ENCODE peak calls at places on chromosomes 3 and 15, in eight cellular contexts. W, R, K, U, Q, S, D and O are unnamed samples.

GRCh38 chr3:48563382-48563918 is at the start of gene UCN2:
- DNase-seq in W (peak), D (no peak), S (peak), K (peak), U (no peak), Q (no peak), R (no peak), O (no peak)

GRCh38 chr3:71064288-71064975 is 519.1 kb downstream of the FOXP1 start:
- DNase-seq in W (peak), Q (peak), K (peak), D (peak), R (no peak), U (no peak), S (peak), O (peak)

GRCh38 chr15:69480932-69481331 is 28.3 kb downstream of the RPLP1 start:
- DNase-seq in K (no peak), D (no peak), R (no peak), S (no peak), W (no peak), U (no peak), Q (no peak), O (no peak)

GRCh38 chr15:66524801-66525200 is 19.7 kb downstream of the ZWILCH start:
- DNase-seq in U (no peak), Q (no peak), S (no peak), K (no peak), R (no peak), W (no peak), D (no peak), O (no peak)

GRCh38 chr3:152834354-152835310 is at the start of gene P2RY1:
- DNase-seq in U (peak), Q (no peak), D (peak), R (peak), S (peak), W (peak), K (peak), O (peak)

GRCh38 chr3:195040773-195041520 is 230.0 kb downstream of the XXYLT1 start:
- DNase-seq in D (no peak), Q (no peak), K (no peak), R (no peak), S (no peak), W (peak), U (no peak), O (no peak)

GRCh38 chr3:12993623-12994356 is 79.4 kb downstream of the IQSEC1 start:
- DNase-seq in D (no peak), K (no peak), Q (no peak), R (no peak), U (no peak), S (no peak), W (no peak), O (peak)

GRCh38 chr3:162601101-162601670 is 1104.6 kb downstream of the OTOL1 start:
- DNase-seq in D (no peak), Q (no peak), W (no peak), R (no peak), U (no peak), K (no peak), S (no peak), O (no peak)

GRCh38 chr15:75836953-75837321 is 6.3 kb upstream of the UBE2Q2 start:
- DNase-seq in U (no peak), W (peak), Q (peak), S (peak), R (no peak), K (peak), D (no peak), O (peak)

GRCh38 chr3:32113566-32113965 is 7.1 kb downstream of the GPD1L start:
- DNase-seq in R (no peak), K (no peak), Q (no peak), W (no peak), U (no peak), S (no peak), D (no peak), O (no peak)

GRCh38 chr15:32918481-32919026 is 200.8 kb downstream of the GREM1 start:
- DNase-seq in R (no peak), D (no peak), U (no peak), Q (no peak), S (no peak), W (no peak), K (no peak), O (no peak)

GRCh38 chr3:56801597-56802410 is at the start of gene ARHGEF3:
- DNase-seq in W (peak), U (peak), S (peak), Q (peak), D (peak), K (peak), R (peak), O (peak)

GRCh38 chr3:45182915-45183881 is 37.0 kb upstream of the CDCP1 start:
- DNase-seq in U (peak), Q (no peak), K (peak), D (no peak), R (no peak), S (peak), W (peak), O (peak)

GRCh38 chr3:11530153-11530721 is 113.5 kb downstream of the VGLL4 start:
- DNase-seq in K (peak), Q (no peak), U (no peak), S (peak), D (peak), W (peak), R (no peak), O (no peak)

GRCh38 chr3:12894629-12895028 is 53.3 kb upstream of the RPL32 start:
- DNase-seq in W (no peak), Q (no peak), K (no peak), U (no peak), S (no peak), D (no peak), R (no peak), O (peak)

GRCh38 chr3:117557008-117557407 is 847.4 kb downstream of the TUSC7 start:
- DNase-seq in K (no peak), W (no peak), R (no peak), Q (no peak), U (no peak), S (no peak), D (no peak), O (no peak)

GRCh38 chr3:58564456-58565160 is 12.6 kb downstream of the FAM107A start:
- DNase-seq in S (peak), D (no peak), W (peak), R (peak), U (no peak), Q (no peak), K (peak), O (no peak)

GRCh38 chr3:132008841-132009638 is 25.8 kb downstream of the CPNE4 start:
- DNase-seq in W (no peak), R (no peak), S (no peak), Q (no peak), D (no peak), K (no peak), U (no peak), O (no peak)

GRCh38 chr15:60038111-60038521 is 34.0 kb downstream of the FOXB1 start:
- DNase-seq in Q (no peak), K (no peak), W (no peak), U (no peak), S (no peak), D (no peak), R (no peak), O (no peak)